ENCODE peak calls at places on chromosomes 5 and 9, in four cellular contexts. E is neural crest cell, V is lower leg skin, Y is fibroblast of villous mesenchyme. T is an unnamed sample.

GRCh38 chr5:38831909-38832308 is 13.9 kb upstream of the OSMR start:
- DNase-seq in E (no peak), V (no peak), Y (peak; percentile 63), T (no peak)

GRCh38 chr9:137236238-137236935 is 4.7 kb upstream of the TUBB4B start:
- DNase-seq in E (peak; percentile 91), V (peak; percentile 95), Y (peak; percentile 72), T (peak; percentile 95)

GRCh38 chr9:79799691-79800345 is 228.1 kb downstream of the TLE4 start:
- DNase-seq in E (no peak), V (no peak), Y (peak; percentile 12), T (no peak)

GRCh38 chr5:132608107-132608506 is 49.9 kb upstream of the IL13 start:
- DNase-seq in E (no peak), V (no peak), Y (no peak), T (no peak)

GRCh38 chr5:143187495-143187894 is 216.0 kb downstream of the NR3C1 start:
- DNase-seq in E (no peak), V (no peak), Y (no peak), T (no peak)

GRCh38 chr5:90696148-90696547 is 137.6 kb downstream of the ADGRV1 start:
- DNase-seq in E (no peak), V (no peak), Y (no peak), T (no peak)

GRCh38 chr5:124963236-124963929 is 216.9 kb upstream of the ZNF608 start:
- DNase-seq in E (no peak), V (no peak), Y (peak; percentile 99), T (no peak)

GRCh38 chr5:102638316-102638715 is 116.8 kb upstream of the PAM start:
- DNase-seq in E (no peak), V (no peak), Y (no peak), T (no peak)

GRCh38 chr5:7850533-7851239 is at the start of gene CFAP90:
- DNase-seq in E (peak; percentile 65), V (no peak), Y (peak; percentile 39), T (peak; percentile 81)

GRCh38 chr9:78031271-78031825 is at the start of gene GNAQ:
- DNase-seq in E (peak; percentile 45), V (peak; percentile 88), Y (no peak), T (peak; percentile 48)

GRCh38 chr9:101117091-101117490 is 88.6 kb downstream of the PLPPR1 start:
- DNase-seq in E (no peak), V (no peak), Y (no peak), T (no peak)

GRCh38 chr9:89663264-89663970 is 58.6 kb downstream of the GADD45G start:
- DNase-seq in E (no peak), V (peak; percentile 83), Y (no peak), T (no peak)

GRCh38 chr5:143061161-143061945 is 291.2 kb downstream of the ARHGAP26 start:
- DNase-seq in E (no peak), V (no peak), Y (peak; percentile 94), T (no peak)

GRCh38 chr9:127417130-127418036 is 6.8 kb upstream of the ZNF79 start:
- DNase-seq in E (no peak), V (no peak), Y (peak; percentile 65), T (no peak)

GRCh38 chr5:64144429-64145215 is 21.0 kb upstream of the RNF180 start:
- DNase-seq in E (no peak), V (no peak), Y (no peak), T (no peak)

DNA sequence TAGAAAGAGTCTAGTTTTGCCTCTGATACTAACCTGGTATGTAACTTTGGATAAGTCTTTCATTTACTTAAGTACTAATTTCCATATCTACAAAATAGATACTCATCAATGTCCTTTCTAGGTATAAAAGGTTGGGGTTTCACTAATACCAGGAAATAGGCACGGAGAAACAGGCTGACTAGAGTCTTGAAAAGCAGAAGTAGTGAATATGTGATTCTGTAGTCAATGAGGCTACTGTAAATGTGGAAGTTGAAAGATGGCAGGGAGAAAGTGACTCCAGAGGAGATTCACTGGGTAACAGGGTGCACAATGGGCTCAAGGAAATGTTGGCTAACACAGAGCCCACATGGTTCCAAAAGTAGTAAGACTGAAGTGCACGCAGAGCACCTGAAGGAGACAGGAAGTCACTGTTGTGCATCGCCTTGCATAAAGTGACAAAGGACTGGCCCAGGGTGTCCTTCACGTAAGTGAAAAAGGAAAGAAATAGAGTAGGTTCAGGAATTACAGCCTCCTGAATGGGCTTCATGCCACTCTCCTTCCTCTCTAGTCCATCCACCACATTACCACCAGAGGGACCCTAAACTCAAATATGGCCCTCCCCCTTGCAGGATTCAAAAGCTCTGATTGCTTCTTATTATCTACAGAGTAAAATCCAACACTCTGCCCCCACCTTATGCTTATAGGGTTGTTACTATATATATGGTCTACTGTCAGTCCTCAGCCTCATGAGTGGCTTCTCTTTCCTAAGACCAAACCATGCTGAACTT is 288.0 kb upstream of the SMARCA2 start:
- DNase-seq in E (no peak), V (no peak), Y (no peak), T (no peak)
- TF ChIP-seq CTCF in E (peak; percentile 42), V (no peak), Y (no peak), T (peak; percentile 42)

DNA sequence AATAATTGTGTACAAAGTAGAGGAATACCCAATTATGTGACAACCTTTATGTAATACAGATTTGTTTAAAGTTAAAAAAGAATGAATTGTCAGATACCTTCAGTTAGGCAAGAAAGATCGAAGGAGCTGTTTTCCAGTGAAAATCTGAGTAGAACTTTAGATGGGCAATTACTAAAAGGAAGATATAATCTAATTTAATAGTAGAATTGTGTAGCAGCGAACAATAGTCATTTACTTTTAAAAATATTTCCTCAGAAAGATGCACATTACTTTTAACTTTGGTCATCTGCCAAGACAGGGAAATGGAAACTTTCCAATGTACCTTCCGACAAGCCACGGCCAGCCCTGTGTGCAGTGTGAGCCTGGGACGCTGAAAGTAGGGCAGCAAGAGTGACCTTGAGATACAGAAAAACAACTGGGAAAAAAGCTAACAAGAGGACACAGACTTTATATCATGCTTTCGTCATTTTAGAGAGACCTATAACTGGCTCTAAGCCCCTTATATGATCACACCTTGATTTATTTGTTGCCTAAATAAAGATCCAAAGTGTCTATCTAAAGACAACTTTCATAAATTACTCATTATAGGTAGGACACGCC is 40.1 kb downstream of the RHOBTB3 start:
- DNase-seq in E (no peak), V (no peak), Y (peak; percentile 40), T (no peak)
- TF ChIP-seq CTCF in E (no peak), V (no peak), Y (no peak), T (no peak)

DNA sequence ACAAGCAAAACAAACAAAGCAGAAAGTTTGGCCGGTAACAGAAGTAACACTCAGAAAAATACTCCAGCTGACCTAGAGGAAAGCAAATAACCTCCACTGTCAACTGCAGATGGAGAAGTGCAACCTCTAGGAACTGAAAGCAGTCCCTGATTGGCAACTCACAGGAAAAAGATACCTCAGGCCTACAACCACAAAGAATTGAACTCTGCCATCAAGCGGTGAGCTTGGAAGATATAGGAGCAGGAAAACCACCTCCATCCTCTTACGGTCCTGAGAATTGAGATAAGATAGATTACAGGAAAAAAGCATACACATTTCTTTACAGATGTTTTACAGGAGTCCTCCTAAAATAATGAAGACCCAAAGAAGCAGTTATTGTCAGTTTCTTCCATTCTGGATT is 184.5 kb downstream of the PDZD2 start:
- DNase-seq in E (no peak), V (no peak), Y (no peak), T (no peak)
- TF ChIP-seq CTCF in E (no peak), V (no peak), Y (no peak), T (no peak)

GRCh38 chr5:134511796-134512660 is 13.4 kb upstream of the JADE2 start:
- DNase-seq in E (no peak), V (peak; percentile 92), Y (peak; percentile 97), T (no peak)
- TF ChIP-seq CTCF in E (no peak), V (no peak), Y (peak; percentile 37), T (peak; percentile 46)

DNA sequence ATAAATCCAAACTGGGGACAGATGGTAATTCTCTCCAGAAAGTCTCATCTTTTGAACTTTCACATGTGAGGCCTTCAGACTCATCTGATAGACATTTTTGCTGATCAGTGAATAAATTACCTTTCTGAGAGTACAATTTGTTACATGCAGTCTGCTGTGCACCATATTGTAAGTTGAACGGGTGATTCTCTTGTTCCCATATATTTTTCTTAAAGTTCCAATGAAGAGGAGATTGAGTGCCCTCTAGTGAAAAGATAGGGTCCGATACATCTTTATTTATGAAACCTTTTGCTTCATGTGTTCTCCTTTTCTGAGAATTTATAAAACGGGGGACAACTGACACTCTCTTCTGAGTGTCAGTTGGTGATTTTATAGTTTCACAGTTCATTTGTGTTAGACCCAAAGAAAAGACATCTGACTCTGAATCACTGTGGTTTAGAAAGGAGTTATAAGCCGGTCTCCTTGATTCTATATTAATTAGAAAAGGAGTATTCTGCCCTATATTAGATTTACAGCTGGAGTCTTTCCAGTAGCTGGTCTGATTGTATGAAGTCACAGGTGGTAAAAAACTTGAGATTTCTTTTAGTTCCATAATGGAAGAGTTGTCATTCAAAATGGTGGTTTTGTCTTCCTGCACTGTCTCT is 30.4 kb downstream of the GNG10 start:
- DNase-seq in E (no peak), V (no peak), Y (peak; percentile 49), T (no peak)
- TF ChIP-seq CTCF in E (peak; percentile 65), V (no peak), Y (peak; percentile 43), T (peak; percentile 45)

GRCh38 chr9:132520612-132521011 is 61.8 kb upstream of the BARHL1 start:
- DNase-seq in E (no peak), V (no peak), Y (no peak), T (no peak)
- TF ChIP-seq CTCF in E (no peak), V (no peak), Y (no peak), T (no peak)

DNA sequence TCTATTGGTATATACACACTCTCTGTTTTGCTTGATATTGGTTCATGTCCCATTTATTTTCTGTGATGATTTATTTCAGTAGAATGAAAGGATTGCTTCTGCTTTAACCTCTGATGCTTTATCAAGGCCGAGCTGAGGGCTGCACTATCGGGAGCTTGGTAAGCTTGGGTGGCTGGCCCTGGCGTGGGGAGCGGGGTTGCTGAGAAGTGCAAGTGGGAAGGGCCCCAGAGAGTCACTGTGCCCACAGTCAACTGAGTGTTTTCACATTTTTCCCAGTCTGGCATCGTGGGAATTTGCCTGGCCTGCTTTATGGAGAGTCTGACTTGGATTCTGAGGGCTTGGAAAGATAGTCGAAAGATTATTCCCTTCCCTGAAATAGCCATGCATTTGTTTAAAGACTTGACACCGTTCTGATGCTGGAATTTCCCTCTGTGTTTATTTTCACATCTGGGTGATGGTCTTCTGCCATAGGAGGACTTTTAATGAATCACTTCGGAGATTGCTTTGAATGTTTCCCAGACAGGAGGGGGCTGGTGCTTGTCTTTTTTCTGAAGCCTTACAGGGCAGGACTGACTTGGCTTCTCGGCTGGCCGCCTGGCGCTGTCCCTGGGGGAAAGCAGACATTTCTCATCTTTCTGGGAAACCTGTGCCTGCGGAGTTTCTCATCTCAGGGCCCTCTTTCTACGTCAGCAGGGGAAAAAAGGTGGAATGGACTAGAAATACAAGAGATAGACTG is 139.0 kb downstream of the BOD1 start:
- DNase-seq in E (no peak), V (no peak), Y (peak; percentile 79), T (no peak)
- TF ChIP-seq CTCF in E (no peak), V (no peak), Y (no peak), T (no peak)

GRCh38 chr5:167049043-167049663 is 1242.3 kb upstream of the WWC1 start:
- DNase-seq in E (peak; percentile 35), V (no peak), Y (peak; percentile 44), T (peak; percentile 14)
- TF ChIP-seq CTCF in E (peak; percentile 78), V (no peak), Y (peak; percentile 58), T (peak; percentile 73)

GRCh38 chr5:71751422-71751821 is 32.3 kb downstream of the CARTPT start:
- DNase-seq in E (no peak), V (no peak), Y (no peak), T (no peak)
- TF ChIP-seq CTCF in E (no peak), V (no peak), Y (no peak), T (peak; percentile 19)